ENCODE peak calls at places on chromosomes 1 and 21, in seven cellular contexts. F, V, E, X, N, J and D are unnamed samples.

GRCh38 chr1:210709694-210710093 is 381.0 kb downstream of the HHAT start:
- DNase-seq in N (no peak), F (no peak), J (no peak), X (no peak), V (no peak), E (no peak), D (no peak)

GRCh38 chr1:232329103-232329788 is 300.7 kb downstream of the SIPA1L2 start:
- DNase-seq in N (no peak), J (no peak), X (no peak), E (no peak), V (no peak), F (no peak), D (no peak)

GRCh38 chr1:175073633-175074032 is 6.0 kb downstream of the TNN start:
- DNase-seq in N (no peak), V (no peak), F (no peak), E (no peak), X (no peak), J (no peak), D (no peak)

GRCh38 chr1:198542632-198543031 is 2.2 kb upstream of the ATP6V1G3 start:
- DNase-seq in V (no peak), N (no peak), E (no peak), J (no peak), X (no peak), F (no peak), D (no peak)

GRCh38 chr1:114764689-114765088 is 6.9 kb upstream of the CSDE1 start:
- DNase-seq in V (no peak), E (no peak), J (no peak), X (no peak), N (no peak), F (no peak), D (no peak)

GRCh38 chr1:3625151-3625907 is 514 bp downstream of the TPRG1L start:
- DNase-seq in N (no peak), V (no peak), X (peak; percentile 71), J (peak; percentile 29), F (no peak), E (no peak), D (peak; percentile 81)

GRCh38 chr1:206590025-206590834 is 22.0 kb downstream of the EIF2D start:
- DNase-seq in N (no peak), F (no peak), J (no peak), E (no peak), X (no peak), V (no peak), D (peak; percentile 31)

GRCh38 chr1:233884461-233885151 is 19.9 kb upstream of the SLC35F3 start:
- DNase-seq in F (no peak), E (no peak), N (no peak), X (no peak), J (no peak), V (no peak), D (no peak)

GRCh38 chr1:209103135-209103534 is 480.4 kb upstream of the CAMK1G start:
- DNase-seq in F (no peak), J (no peak), V (no peak), X (no peak), N (no peak), E (no peak), D (no peak)

GRCh38 chr21:40631201-40631600 is 215.8 kb downstream of the DSCAM start:
- DNase-seq in F (no peak), N (no peak), E (no peak), J (no peak), X (no peak), V (no peak), D (no peak)

GRCh38 chr1:12184008-12184681 is 17.4 kb downstream of the TNFRSF1B start:
- DNase-seq in V (no peak), F (peak; percentile 71), J (peak; percentile 89), E (no peak), X (peak; percentile 95), N (peak; percentile 93), D (peak; percentile 89)

GRCh38 chr1:15501208-15502032 is 22.6 kb downstream of the CASP9 start:
- DNase-seq in F (peak; percentile 55), X (peak; percentile 77), J (peak; percentile 50), V (no peak), E (peak; percentile 52), N (peak; percentile 69), D (peak; percentile 73)

GRCh38 chr1:2778220-2778592 is 23.3 kb downstream of the TTC34 start:
- DNase-seq in J (no peak), X (no peak), V (no peak), F (no peak), E (no peak), N (no peak), D (no peak)

DNA sequence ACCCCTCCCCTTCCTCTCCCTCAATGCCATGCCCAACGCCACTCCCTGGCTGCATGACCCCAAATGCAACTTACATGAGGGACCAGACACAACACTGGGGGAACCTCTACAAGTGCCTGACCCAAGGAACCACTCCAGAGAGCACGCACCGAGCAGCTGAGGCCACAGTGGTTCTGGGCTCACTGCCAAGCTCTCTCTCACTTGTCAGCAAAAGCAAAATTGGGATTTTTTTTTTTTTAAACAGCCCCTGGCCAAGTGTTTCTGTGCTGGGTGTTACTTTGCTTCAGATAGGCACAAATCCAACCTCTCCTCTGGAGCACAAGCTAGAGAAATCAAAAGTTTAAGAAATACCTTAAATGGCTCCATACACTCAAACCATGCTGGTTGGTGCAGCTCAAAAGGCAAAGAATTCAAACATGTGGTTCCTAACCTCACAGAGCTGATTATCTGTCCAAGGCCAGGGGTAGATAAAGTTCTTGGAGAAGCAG is 363.0 kb downstream of the SETD4 start:
- DNase-seq in X (peak; percentile 91), V (no peak), E (no peak), N (peak; percentile 75), F (peak; percentile 62), J (peak; percentile 80), D (peak; percentile 80)
- H3K27ac ChIP-seq in X (no peak overlapping the region), V (no peak overlapping the region), E (no peak overlapping the region), N (no peak overlapping the region), F (no peak overlapping the region), J (no peak overlapping the region), D (no peak overlapping the region)

DNA sequence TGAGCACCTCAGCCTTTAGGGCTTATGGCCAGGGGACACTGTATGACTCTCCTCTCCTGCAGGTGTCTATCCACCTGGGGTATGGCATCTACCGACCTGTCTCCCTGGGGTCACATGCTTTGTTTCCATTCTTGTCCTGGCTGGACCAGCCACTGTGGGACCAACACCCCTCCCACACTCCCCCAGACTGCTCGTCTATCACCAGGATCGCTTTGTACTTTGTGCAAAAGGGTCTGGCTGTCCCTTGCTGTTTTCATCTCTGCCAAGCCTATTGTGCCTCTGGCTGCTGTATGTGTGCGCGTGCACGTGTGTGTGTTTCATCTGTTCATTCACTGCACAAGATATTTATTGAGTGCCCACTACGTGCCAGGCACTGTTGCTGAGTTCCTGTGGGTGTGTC is 25.5 kb downstream of the ETNK2 start:
- DNase-seq in N (no peak), X (no peak), J (no peak), V (no peak), F (no peak), E (no peak), D (no peak)
- H3K27ac ChIP-seq in N (peak overlapping the region; percentile 36), X (no peak overlapping the region), J (peak overlapping the region; percentile 71), V (no peak overlapping the region), F (peak overlapping the region; percentile 37), E (no peak overlapping the region), D (no peak overlapping the region)

GRCh38 chr1:39441797-39442196 is 49.6 kb upstream of the BMP8A start:
- DNase-seq in N (no peak), V (no peak), F (no peak), J (no peak), X (no peak), E (no peak), D (no peak)

GRCh38 chr1:39450956-39451601 is 40.4 kb upstream of the BMP8A start:
- DNase-seq in V (no peak), E (no peak), X (no peak), F (no peak), N (no peak), J (no peak), D (peak; percentile 48)

GRCh38 chr1:39445573-39445972 is 45.9 kb upstream of the BMP8A start:
- DNase-seq in F (no peak), N (no peak), J (no peak), V (no peak), X (no peak), E (no peak), D (no peak)
- H3K27ac ChIP-seq in F (no peak overlapping the region), N (no peak overlapping the region), J (no peak overlapping the region), V (no peak overlapping the region), X (no peak overlapping the region), E (no peak overlapping the region), D (no peak overlapping the region)

DNA sequence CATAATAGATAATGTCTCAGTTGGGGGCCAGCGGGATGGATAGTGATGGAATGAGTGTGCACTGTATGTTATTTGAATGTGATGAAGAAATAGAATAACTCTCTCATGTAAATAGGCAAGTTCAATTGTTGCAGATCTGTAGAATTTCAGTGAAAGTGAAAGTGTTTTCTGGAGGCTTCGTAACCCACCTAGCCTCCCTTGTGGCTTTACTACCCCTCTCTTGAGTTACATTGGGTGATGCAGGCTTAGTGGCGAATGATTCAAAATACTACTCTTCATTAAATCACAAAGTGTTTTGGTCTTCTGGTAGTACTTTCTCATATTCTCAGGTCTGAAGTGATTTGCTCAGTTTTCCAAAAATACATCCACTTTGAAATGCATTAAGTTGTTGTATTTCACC is 411.9 kb downstream of the ZP4 start:
- DNase-seq in N (no peak), J (no peak), V (no peak), X (no peak), E (no peak), F (no peak), D (no peak)
- H3K27ac ChIP-seq in N (no peak overlapping the region), J (no peak overlapping the region), V (no peak overlapping the region), X (no peak overlapping the region), E (no peak overlapping the region), F (no peak overlapping the region), D (no peak overlapping the region)

DNA sequence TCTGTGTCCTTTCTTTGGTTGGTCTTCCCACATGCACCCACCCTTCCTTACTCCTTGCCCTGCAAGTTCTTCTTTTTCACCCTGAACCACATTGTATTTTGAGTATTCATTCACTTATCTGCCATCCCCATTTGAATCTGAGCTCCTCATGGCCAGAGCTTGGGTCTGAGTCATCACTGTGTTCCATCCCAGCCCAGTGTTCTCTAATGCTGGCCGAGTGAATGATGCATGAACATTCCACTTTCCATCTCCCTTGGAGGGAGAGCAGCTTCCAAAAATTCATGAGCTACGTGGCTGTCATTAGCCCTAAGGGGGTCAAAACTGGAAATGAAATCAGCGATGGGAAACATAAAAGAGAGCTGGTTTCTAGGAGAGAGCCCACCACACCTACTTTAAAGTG is 187.0 kb upstream of the USP24 start:
- DNase-seq in E (no peak), F (no peak), X (no peak), N (no peak), J (no peak), V (no peak), D (no peak)
- H3K27ac ChIP-seq in E (no peak overlapping the region), F (no peak overlapping the region), X (no peak overlapping the region), N (no peak overlapping the region), J (no peak overlapping the region), V (no peak overlapping the region), D (no peak overlapping the region)

GRCh38 chr1:201887116-201887866 is 1.4 kb upstream of the SHISA4 start:
- DNase-seq in X (no peak), V (no peak), E (no peak), F (no peak), N (no peak), J (no peak), D (peak; percentile 78)

GRCh38 chr1:201885531-201886075 is 3.1 kb upstream of the SHISA4 start:
- DNase-seq in N (peak; percentile 73), J (no peak), X (no peak), E (no peak), F (no peak), V (no peak), D (peak; percentile 82)

GRCh38 chr1:201884472-201884871 is 4.2 kb upstream of the SHISA4 start:
- DNase-seq in E (no peak), N (peak; percentile 85), X (no peak), V (no peak), J (peak; percentile 58), F (no peak), D (no peak)

GRCh38 chr1:201888282-201889033 is at the start of gene SHISA4:
- DNase-seq in X (peak; percentile 93), V (no peak), F (peak; percentile 83), E (no peak), N (peak; percentile 92), J (peak; percentile 84), D (peak; percentile 92)

GRCh38 chr1:201886103-201886885 is 2.4 kb upstream of the SHISA4 start:
- DNase-seq in X (no peak), V (no peak), J (no peak), N (no peak), F (no peak), E (no peak), D (no peak)
- H3K27ac ChIP-seq in X (peak overlapping the region; percentile 40), V (no peak overlapping the region), J (peak overlapping the region; percentile 86), N (peak overlapping the region; percentile 95), F (no peak overlapping the region), E (no peak overlapping the region), D (peak overlapping the region; percentile 71)